ENCODE peak calls at places on chromosomes 1 and 21, in five cellular contexts. P, F, O, I and U are unnamed samples. For H3K36me3 and H3K27me3, the result is how much of the 10 kb centered on the place peaks cover.

GRCh38 chr21:45517249-45518065 is 24.8 kb downstream of the SLC19A1 start:
- DNase-seq in P (no peak), F (no peak), O (no peak), I (no peak), U (no peak)

GRCh38 chr1:84442256-84442655 is 36.8 kb upstream of the RPF1 start:
- DNase-seq in P (no peak), F (peak), O (no peak), I (peak), U (no peak)

GRCh38 chr1:33343539-33343938 is 22.6 kb upstream of the A3GALT2 start:
- DNase-seq in P (no peak), F (no peak), O (no peak), I (no peak), U (no peak)

GRCh38 chr1:240987928-240988327 is 369.1 kb downstream of the RGS7 start:
- DNase-seq in P (no peak), F (no peak), O (no peak), I (no peak), U (no peak)

GRCh38 chr1:46134660-46135331 is 2.4 kb upstream of the PIK3R3 start:
- DNase-seq in P (no peak), F (peak), O (no peak), I (peak), U (no peak)

GRCh38 chr1:31413405-31414005 is 492 bp downstream of the SERINC2 start:
- DNase-seq in P (peak), F (no peak), O (peak), I (peak), U (peak)

GRCh38 chr1:245079021-245079609 is 75.7 kb upstream of the KIF26B start:
- DNase-seq in P (no peak), F (peak), O (peak), I (no peak), U (no peak)

GRCh38 chr21:29985866-29986265 is 46.1 kb upstream of the GRIK1 start:
- DNase-seq in P (no peak), F (no peak), O (no peak), I (no peak), U (no peak)

GRCh38 chr1:18176619-18177018 is 69.0 kb downstream of the IGSF21 start:
- DNase-seq in P (no peak), F (no peak), O (no peak), I (no peak), U (no peak)

GRCh38 chr1:34926894-34927293 is 2.6 kb downstream of the DLGAP3 start:
- DNase-seq in P (no peak), F (no peak), O (no peak), I (no peak), U (peak)

GRCh38 chr1:59703918-59704378 is 110.8 kb upstream of the HOOK1 start:
- DNase-seq in P (no peak), F (peak), O (no peak), I (no peak), U (no peak)

GRCh38 chr21:41147096-41147978 is 20.6 kb upstream of the BACE2 start:
- DNase-seq in P (no peak), F (no peak), O (no peak), I (no peak), U (peak)

GRCh38 chr1:61056674-61057439 is 25.5 kb upstream of the NFIA start:
- DNase-seq in P (peak), F (peak), O (peak), I (peak), U (no peak)

GRCh38 chr21:40254540-40255455 is 387.6 kb downstream of the PCP4 start:
- DNase-seq in P (no peak), F (no peak), O (no peak), I (no peak), U (no peak)

GRCh38 chr1:208280681-208281439 is 36.7 kb upstream of the PLXNA2 start:
- DNase-seq in P (no peak), F (no peak), O (no peak), I (peak), U (no peak)

GRCh38 chr1:182616130-182617074 is 12.2 kb upstream of the RGS16 start:
- DNase-seq in P (peak), F (peak), O (peak), I (no peak), U (peak)

GRCh38 chr1:180778782-180779398 is 133.8 kb upstream of the KIAA1614 start:
- DNase-seq in P (no peak), F (no peak), O (no peak), I (no peak), U (peak)

GRCh38 chr1:959730-960039 is 629 bp upstream of the NOC2L start:
- DNase-seq in P (no peak), F (no peak), O (no peak), I (no peak), U (peak)

GRCh38 chr1:151982300-151983005 is 11.2 kb downstream of the S100A10 start:
- DNase-seq in P (no peak), F (no peak), O (no peak), I (no peak), U (no peak)

GRCh38 chr1:110150330-110151174 is at the start of gene SLC6A17:
- DNase-seq in P (no peak), F (peak), O (peak), I (peak), U (peak)

GRCh38 chr1:67833595-67833926 is 294 bp upstream of the GNG12 start:
- DNase-seq in P (no peak), F (peak), O (no peak), I (no peak), U (no peak)

GRCh38 chr21:37514038-37514665 is 147.6 kb downstream of the DYRK1A start:
- DNase-seq in P (no peak), F (no peak), O (no peak), I (no peak), U (no peak)

GRCh38 chr21:29205009-29205408 is 74.6 kb downstream of the MAP3K7CL start:
- DNase-seq in P (no peak), F (no peak), O (no peak), I (no peak), U (no peak)

GRCh38 chr1:12320516-12320915 is 90.7 kb downstream of the VPS13D start:
- DNase-seq in P (no peak), F (no peak), O (no peak), I (no peak), U (no peak)

GRCh38 chr1:64489707-64490106 is 19.8 kb downstream of the CACHD1 start:
- DNase-seq in P (no peak), F (no peak), O (no peak), I (no peak), U (no peak)

GRCh38 chr1:201640624-201641023 is 101.7 kb downstream of the NAV1 start:
- DNase-seq in P (peak), F (peak), O (no peak), I (no peak), U (no peak)

GRCh38 chr1:83845437-83846071 is 153.4 kb downstream of the TTLL7 start:
- DNase-seq in P (no peak), F (no peak), O (no peak), I (no peak), U (no peak)

GRCh38 chr1:78225153-78225552 is 179.4 kb downstream of the GIPC2 start:
- DNase-seq in P (no peak), F (peak), O (no peak), I (no peak), U (peak)

GRCh38 chr1:99527545-99527944 is 118.4 kb upstream of the PALMD start:
- DNase-seq in P (no peak), F (no peak), O (no peak), I (no peak), U (no peak)

GRCh38 chr1:94929816-94930215 is 2.9 kb upstream of the CNN3 start:
- DNase-seq in P (no peak), F (no peak), O (no peak), I (no peak), U (no peak)
- H3K4me3 ChIP-seq in P (peak), F (no peak), O (no peak), I (peak), U (no peak)

DNA sequence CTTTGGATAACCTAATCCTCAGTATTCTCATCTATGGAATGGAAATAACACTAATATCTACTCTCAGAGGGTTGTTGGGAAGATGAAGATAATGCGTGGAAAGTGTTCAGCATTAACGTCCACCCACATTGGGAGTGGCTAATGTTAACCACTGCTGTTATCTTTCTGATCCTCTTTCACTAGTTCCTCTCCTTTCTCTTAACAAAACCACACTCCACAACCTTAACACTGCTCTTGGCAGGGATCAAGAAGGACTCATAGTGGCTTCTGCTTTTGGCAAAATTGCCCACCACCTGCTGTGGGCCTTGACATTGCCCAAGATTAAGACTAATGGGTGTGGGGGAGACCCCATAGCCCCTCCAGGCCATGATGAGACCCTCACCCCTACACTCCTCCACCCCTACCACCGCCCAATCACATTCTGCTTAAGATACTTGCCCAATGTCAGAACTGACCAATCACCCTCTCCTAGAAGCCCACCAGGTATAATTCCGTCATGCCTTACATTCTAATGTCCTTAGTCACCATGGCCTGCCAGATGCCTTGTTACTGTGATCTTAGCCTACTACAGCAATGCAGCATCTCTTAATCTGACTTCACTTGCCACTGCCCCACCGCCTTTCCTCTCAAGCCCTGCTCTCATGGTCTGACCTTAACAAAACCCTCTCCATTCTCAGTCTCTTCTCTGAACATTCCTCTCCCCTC is 27.2 kb downstream of the DHCR24 start:
- DNase-seq in P (no peak), F (no peak), O (no peak), I (peak), U (no peak)
- H3K36me3 ChIP-seq in P (under half), F (under half), O (under half), I (under half), U (half or more)

GRCh38 chr1:170663441-170664282 is at the start of gene PRRX1:
- DNase-seq in P (no peak), F (peak), O (no peak), I (peak), U (no peak)

GRCh38 chr1:170663011-170663410 is 920 bp upstream of the PRRX1 start:
- DNase-seq in P (no peak), F (peak), O (no peak), I (no peak), U (peak)

GRCh38 chr1:170660874-170661645 is 2.9 kb upstream of the PRRX1 start:
- DNase-seq in P (no peak), F (peak), O (no peak), I (no peak), U (peak)

GRCh38 chr1:170661646-170662411 is 2.1 kb upstream of the PRRX1 start:
- DNase-seq in P (no peak), F (peak), O (no peak), I (peak), U (peak)

GRCh38 chr1:170662561-170662971 is 1.4 kb upstream of the PRRX1 start:
- DNase-seq in P (no peak), F (peak), O (no peak), I (no peak), U (no peak)
- H3K27me3 ChIP-seq in P (half or more), F (under half), O (half or more), I (under half), U (half or more)

GRCh38 chr1:157153743-157154142 is 15.5 kb upstream of the ETV3 start:
- DNase-seq in P (peak), F (no peak), O (peak), I (no peak), U (no peak)

GRCh38 chr1:157156058-157156541 is 17.9 kb upstream of the ETV3 start:
- DNase-seq in P (peak), F (peak), O (peak), I (peak), U (peak)

GRCh38 chr1:157154291-157154690 is 16.1 kb upstream of the ETV3 start:
- DNase-seq in P (no peak), F (no peak), O (peak), I (no peak), U (no peak)

GRCh38 chr1:157154940-157155514 is 16.8 kb upstream of the ETV3 start:
- DNase-seq in P (peak), F (peak), O (peak), I (no peak), U (no peak)

GRCh38 chr1:157155658-157156057 is 17.5 kb upstream of the ETV3 start:
- DNase-seq in P (no peak), F (no peak), O (peak), I (no peak), U (no peak)
- H3K4me3 ChIP-seq in P (no peak), F (no peak), O (peak), I (peak), U (no peak)

GRCh38 chr1:26058052-26058595 is 9.3 kb downstream of the TRIM63 start:
- DNase-seq in P (no peak), F (no peak), O (no peak), I (no peak), U (no peak)
- H3K36me3 ChIP-seq in P (under half), F (under half), O (under half), I (under half), U (under half)